ENCODE peak calls at places on chromosomes 5 and 9, in ten cellular contexts. W is mucosa of descending colon; B is HAP-1; P is CD4-positive, alpha-beta T cell; Q is PC-3; K is neural progenitor cell; V is Peyer's patch; G is lung; D is naive thymus-derived CD4-positive, alpha-beta T cell; X is upper lobe of right lung. Y is an unnamed sample. For H3K9me3, the result is how much of the 10 kb centered on the place peaks cover.

GRCh38 chr9:134317431-134318414 is 8.5 kb upstream of the RXRA start:
- DNase-seq in W (no peak), B (no peak), P (no peak), Q (no peak), K (no peak), V (no peak), G (no peak), D (no peak), X (peak), Y (no peak)

GRCh38 chr9:13149454-13149853 is 130.0 kb downstream of the MPDZ start:
- DNase-seq in W (peak), B (no peak), P (no peak), Q (no peak), K (no peak), V (no peak), G (no peak), D (no peak), X (no peak), Y (no peak)

GRCh38 chr9:93599571-93600403 is 23.4 kb downstream of the PHF2 start:
- DNase-seq in W (no peak), B (no peak), P (no peak), Q (no peak), K (no peak), V (no peak), G (peak), D (no peak), X (peak), Y (no peak)

GRCh38 chr5:153982206-153982605 is 56.5 kb downstream of the FAM114A2 start:
- DNase-seq in W (no peak), B (no peak), P (no peak), Q (no peak), K (no peak), V (no peak), G (no peak), D (no peak), X (no peak), Y (no peak)

GRCh38 chr5:138927979-138928378 is 52.8 kb upstream of the LRRTM2 start:
- DNase-seq in W (peak), B (no peak), P (no peak), Q (no peak), K (no peak), V (no peak), G (no peak), D (no peak), X (peak), Y (no peak)

GRCh38 chr9:127723013-127723412 is 7.1 kb downstream of the TTC16 start:
- DNase-seq in W (no peak), B (no peak), P (no peak), Q (no peak), K (no peak), V (no peak), G (no peak), D (no peak), X (no peak), Y (no peak)

GRCh38 chr5:160395111-160395510 is 4.7 kb downstream of the FAM200C start:
- DNase-seq in W (no peak), B (no peak), P (no peak), Q (no peak), K (no peak), V (no peak), G (no peak), D (no peak), X (no peak), Y (no peak)

GRCh38 chr5:124935060-124935459 is 188.6 kb upstream of the ZNF608 start:
- DNase-seq in W (no peak), B (no peak), P (no peak), Q (no peak), K (no peak), V (peak), G (no peak), D (no peak), X (no peak), Y (no peak)

GRCh38 chr5:50445281-50445949 is 4.3 kb upstream of the EMB start:
- DNase-seq in W (peak), B (no peak), P (no peak), Q (no peak), K (no peak), V (peak), G (no peak), D (peak), X (no peak), Y (no peak)

GRCh38 chr5:17113174-17113941 is 104.1 kb upstream of the BASP1 start:
- DNase-seq in W (no peak), B (no peak), P (no peak), Q (peak), K (no peak), V (no peak), G (no peak), D (no peak), X (no peak), Y (no peak)

GRCh38 chr5:56269216-56269927 is 36.2 kb upstream of the ANKRD55 start:
- DNase-seq in W (no peak), B (no peak), P (no peak), Q (peak), K (peak), V (no peak), G (no peak), D (peak), X (no peak), Y (no peak)

GRCh38 chr5:164119806-164120440 is 614.5 kb downstream of the MAT2B start:
- DNase-seq in W (no peak), B (peak), P (no peak), Q (no peak), K (peak), V (no peak), G (no peak), D (no peak), X (no peak), Y (no peak)

GRCh38 chr9:129776938-129777768 is 24.3 kb upstream of the PTGES start:
- DNase-seq in W (peak), B (no peak), P (no peak), Q (peak), K (peak), V (peak), G (peak), D (no peak), X (peak), Y (no peak)

GRCh38 chr5:174505621-174506020 is 218.8 kb upstream of the MSX2 start:
- DNase-seq in W (no peak), B (no peak), P (no peak), Q (peak), K (no peak), V (no peak), G (no peak), D (no peak), X (no peak), Y (no peak)

GRCh38 chr9:126806336-126806735 is 1.5 kb downstream of the ZBTB43 start:
- DNase-seq in W (no peak), B (no peak), P (no peak), Q (no peak), K (no peak), V (no peak), G (no peak), D (no peak), X (no peak), Y (no peak)

GRCh38 chr5:125409496-125410351 is 663.3 kb upstream of the ZNF608 start:
- DNase-seq in W (peak), B (peak), P (no peak), Q (peak), K (peak), V (no peak), G (no peak), D (no peak), X (no peak), Y (no peak)

GRCh38 chr5:685262-686171 is 7.6 kb downstream of the TPPP start:
- DNase-seq in W (no peak), B (no peak), P (no peak), Q (no peak), K (no peak), V (peak), G (no peak), D (no peak), X (no peak), Y (no peak)

GRCh38 chr5:13976867-13977479 is 32.5 kb upstream of the DNAH5 start:
- DNase-seq in W (no peak), B (peak), P (no peak), Q (peak), K (peak), V (no peak), G (no peak), D (no peak), X (no peak), Y (no peak)

GRCh38 chr9:136696502-136696901 is 9.2 kb upstream of the AGPAT2 start:
- DNase-seq in W (no peak), B (no peak), P (no peak), Q (no peak), K (no peak), V (no peak), G (no peak), D (no peak), X (peak), Y (no peak)

GRCh38 chr5:172622091-172623046 is 18.7 kb upstream of the NEURL1B start:
- DNase-seq in W (peak), B (no peak), P (no peak), Q (no peak), K (peak), V (no peak), G (no peak), D (no peak), X (no peak), Y (no peak)

GRCh38 chr9:127904518-127904887 is 5.1 kb upstream of the ST6GALNAC6 start:
- DNase-seq in W (no peak), B (no peak), P (no peak), Q (no peak), K (no peak), V (no peak), G (no peak), D (no peak), X (peak), Y (no peak)

GRCh38 chr9:115930472-115930871 is 223.1 kb upstream of the PAPPA start:
- DNase-seq in W (no peak), B (no peak), P (no peak), Q (no peak), K (no peak), V (no peak), G (no peak), D (no peak), X (no peak), Y (no peak)

GRCh38 chr9:117000834-117001233 is 313.7 kb downstream of the TRIM32 start:
- DNase-seq in W (no peak), B (no peak), P (no peak), Q (no peak), K (no peak), V (no peak), G (no peak), D (no peak), X (no peak), Y (no peak)

GRCh38 chr5:161263186-161263585 is 283.3 kb downstream of the GABRB2 start:
- DNase-seq in W (no peak), B (no peak), P (no peak), Q (no peak), K (no peak), V (no peak), G (no peak), D (no peak), X (no peak), Y (no peak)

GRCh38 chr5:41843456-41844112 is 26.6 kb downstream of the OXCT1 start:
- DNase-seq in W (peak), B (peak), P (no peak), Q (peak), K (peak), V (no peak), G (no peak), D (peak), X (no peak), Y (no peak)

GRCh38 chr5:149416977-149417713 is 38.1 kb upstream of the IL17B start:
- DNase-seq in W (no peak), B (no peak), P (no peak), Q (no peak), K (no peak), V (no peak), G (no peak), D (no peak), X (no peak), Y (no peak)

GRCh38 chr5:124395287-124395686 is 351.2 kb downstream of the ZNF608 start:
- DNase-seq in W (no peak), B (no peak), P (no peak), Q (no peak), K (peak), V (no peak), G (no peak), D (no peak), X (no peak), Y (no peak)

GRCh38 chr5:109857405-109858031 is 167.8 kb downstream of the MAN2A1 start:
- DNase-seq in W (no peak), B (no peak), P (no peak), Q (peak), K (no peak), V (peak), G (no peak), D (peak), X (no peak), Y (no peak)

GRCh38 chr5:150612905-150613670 is 27.4 kb upstream of the SYNPO start:
- DNase-seq in W (no peak), B (no peak), P (no peak), Q (no peak), K (no peak), V (no peak), G (no peak), D (no peak), X (no peak), Y (no peak)

GRCh38 chr9:134556531-134557068 is 85.0 kb upstream of the COL5A1 start:
- DNase-seq in W (no peak), B (no peak), P (no peak), Q (no peak), K (no peak), V (no peak), G (no peak), D (no peak), X (peak), Y (no peak)

GRCh38 chr9:69546265-69546664 is 125.9 kb downstream of the APBA1 start:
- DNase-seq in W (peak), B (no peak), P (no peak), Q (no peak), K (peak), V (no peak), G (no peak), D (no peak), X (no peak), Y (no peak)

GRCh38 chr5:132142459-132142858 is 68.9 kb downstream of the CSF2 start:
- DNase-seq in W (no peak), B (no peak), P (no peak), Q (no peak), K (no peak), V (no peak), G (no peak), D (no peak), X (no peak), Y (no peak)
- H3K9me3 ChIP-seq in W (under half), B (under half), P (under half), Q (under half), K (under half), V (under half), G (under half), D (under half), X (under half), Y (under half)

DNA sequence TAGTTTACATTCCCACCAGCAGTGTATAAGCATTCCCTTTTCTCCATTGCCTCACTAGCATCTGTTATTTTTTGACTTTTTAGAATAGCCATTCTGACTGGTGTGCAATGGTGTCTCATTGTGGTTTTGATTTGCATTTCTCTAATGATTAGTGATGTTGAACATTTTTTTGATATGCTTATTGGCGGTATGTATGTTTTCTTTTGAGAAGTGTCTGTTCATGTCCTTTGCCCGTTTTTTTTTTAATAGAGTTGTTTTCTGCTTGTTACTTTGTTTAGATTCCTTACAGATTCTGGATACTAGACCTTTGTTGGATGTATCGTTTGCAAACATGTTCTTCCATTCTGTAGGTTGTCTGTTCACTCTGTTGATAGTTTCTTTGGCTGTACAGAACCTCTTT is 25.3 kb downstream of the NIPBL start:
- DNase-seq in W (no peak), B (no peak), P (no peak), Q (no peak), K (no peak), V (no peak), G (no peak), D (no peak), X (no peak), Y (no peak)
- H3K9me3 ChIP-seq in W (under half), B (under half), P (under half), Q (under half), K (under half), V (under half), G (under half), D (under half), X (under half), Y (under half)

GRCh38 chr9:11144750-11145149 is 531.9 kb upstream of the PTPRD start:
- DNase-seq in W (no peak), B (no peak), P (no peak), Q (no peak), K (no peak), V (no peak), G (no peak), D (no peak), X (no peak), Y (no peak)

GRCh38 chr9:11142965-11143738 is 530.4 kb upstream of the PTPRD start:
- DNase-seq in W (no peak), B (no peak), P (no peak), Q (peak), K (no peak), V (no peak), G (no peak), D (no peak), X (no peak), Y (no peak)

GRCh38 chr9:11148189-11148588 is 535.4 kb upstream of the PTPRD start:
- DNase-seq in W (no peak), B (no peak), P (no peak), Q (no peak), K (no peak), V (no peak), G (no peak), D (no peak), X (no peak), Y (no peak)

DNA sequence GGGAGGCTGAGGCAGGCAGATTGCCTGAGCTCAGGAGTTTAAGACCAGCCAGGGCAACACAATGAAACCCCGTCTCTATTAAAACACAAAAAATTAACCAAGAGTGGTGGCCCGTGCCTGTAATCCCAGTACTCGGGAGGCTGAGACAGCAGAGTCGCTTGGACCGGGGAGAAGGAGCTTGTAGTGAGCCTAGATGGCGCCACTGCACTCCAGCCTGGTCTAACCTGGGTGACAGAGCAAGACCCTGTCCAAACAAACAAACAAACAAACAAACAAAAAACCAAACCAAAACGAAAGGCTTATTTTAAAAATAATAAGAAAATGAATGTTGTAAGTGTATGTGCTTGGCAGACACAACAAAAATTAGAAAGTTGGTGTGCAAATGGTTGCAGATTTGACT is 536.3 kb upstream of the PTPRD start:
- DNase-seq in W (no peak), B (no peak), P (no peak), Q (no peak), K (peak), V (no peak), G (no peak), D (no peak), X (no peak), Y (no peak)
- H3K9me3 ChIP-seq in W (half or more), B (under half), P (under half), Q (under half), K (under half), V (under half), G (under half), D (under half), X (under half), Y (under half)

GRCh38 chr9:123832176-123832575 is 97.8 kb downstream of the DENND1A start:
- DNase-seq in W (no peak), B (no peak), P (no peak), Q (no peak), K (no peak), V (no peak), G (no peak), D (no peak), X (no peak), Y (no peak)
- H3K9me3 ChIP-seq in W (under half), B (under half), P (under half), Q (under half), K (under half), V (under half), G (under half), D (under half), X (under half), Y (under half)

GRCh38 chr9:74100042-74100441 is 397.1 kb upstream of the RORB start:
- DNase-seq in W (no peak), B (no peak), P (no peak), Q (no peak), K (no peak), V (no peak), G (no peak), D (no peak), X (no peak), Y (no peak)
- H3K9me3 ChIP-seq in W (under half), B (under half), P (under half), Q (under half), K (under half), V (under half), G (under half), D (under half), X (under half), Y (under half)

DNA sequence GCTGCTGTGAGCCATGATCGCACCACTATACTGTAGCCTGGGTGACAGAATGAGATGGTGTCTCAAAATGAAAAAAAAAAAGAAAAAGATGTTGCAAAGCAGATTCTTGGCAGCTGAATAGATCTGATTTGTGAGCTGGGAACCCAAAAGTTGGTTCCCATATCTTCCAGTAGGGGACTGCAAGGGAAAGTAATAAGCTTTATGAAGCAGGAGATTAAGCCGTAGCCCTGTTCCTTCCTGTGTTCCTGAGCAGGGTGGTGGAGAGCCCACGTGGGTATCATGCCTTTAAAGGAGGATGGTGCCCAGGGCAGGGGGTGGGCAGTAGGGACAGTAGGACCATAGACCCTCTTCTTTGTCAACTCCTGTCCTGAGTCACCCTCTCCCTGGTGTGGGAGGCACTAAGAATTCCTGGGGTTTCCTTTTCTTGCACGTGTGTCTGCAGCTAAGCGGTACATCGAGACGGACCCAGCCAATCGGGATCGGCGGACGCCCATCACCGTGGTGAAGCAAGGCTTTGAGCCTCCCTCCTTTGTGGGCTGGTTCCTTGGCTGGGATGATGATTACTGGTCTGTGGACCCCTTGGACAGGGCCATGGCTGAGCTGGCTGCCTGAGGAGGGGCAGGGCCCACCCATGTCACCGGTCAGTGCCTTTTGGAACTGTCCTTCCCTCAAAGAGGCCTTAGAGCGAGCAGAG is 37.9 kb downstream of the STOM start:
- DNase-seq in W (no peak), B (no peak), P (no peak), Q (peak), K (no peak), V (no peak), G (no peak), D (no peak), X (no peak), Y (no peak)
- H3K9me3 ChIP-seq in W (under half), B (under half), P (under half), Q (under half), K (under half), V (under half), G (under half), D (under half), X (under half), Y (under half)

GRCh38 chr9:40884072-40884901 is 244.2 kb downstream of the FOXD4L6 start:
- DNase-seq in W (no peak), B (no peak), P (no peak), Q (no peak), K (no peak), V (no peak), G (no peak), D (no peak), X (peak), Y (no peak)
- H3K9me3 ChIP-seq in W (half or more), B (under half), P (half or more), Q (under half), K (under half), V (under half), G (under half), D (under half), X (half or more), Y (under half)

DNA sequence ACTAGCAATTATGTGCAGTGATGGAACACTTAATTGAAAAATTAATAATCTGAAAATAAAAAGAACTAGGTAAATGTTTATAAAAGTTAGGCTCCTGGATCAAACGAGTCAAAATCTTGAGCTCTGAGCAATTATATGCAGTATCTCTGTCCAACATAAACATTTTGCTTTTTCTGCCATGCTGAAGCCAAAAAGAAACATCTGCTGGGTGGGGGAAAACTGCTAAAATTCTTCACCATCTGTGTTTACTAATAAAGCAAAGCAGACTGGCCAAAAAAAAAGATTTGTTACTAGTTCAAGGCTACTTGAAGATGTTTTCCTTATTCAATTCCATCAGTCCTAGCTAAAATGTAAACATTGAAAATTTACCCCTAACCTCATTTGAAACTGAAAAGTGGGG is 29.7 kb downstream of the GTF3C4 start:
- DNase-seq in W (no peak), B (no peak), P (no peak), Q (no peak), K (no peak), V (no peak), G (no peak), D (no peak), X (no peak), Y (no peak)
- H3K9me3 ChIP-seq in W (under half), B (under half), P (under half), Q (under half), K (under half), V (under half), G (under half), D (under half), X (under half), Y (under half)